ENCODE peak calls at places on chromosome 11, in seven cellular contexts. V is transverse colon, F is thyroid gland, C is HCT116, D is tibial nerve, U is heart left ventricle, M is IMR-90. W is an unnamed sample.

GRCh38 chr11:20397281-20397680 is 9.8 kb downstream of the PRMT3 start:
- DNase-seq in V (no peak), F (no peak), C (peak), D (no peak), U (no peak), M (peak), W (no peak)

GRCh38 chr11:94638278-94638901 is 71.2 kb downstream of the PIWIL4 start:
- DNase-seq in V (no peak), F (no peak), C (no peak), D (no peak), U (no peak), M (no peak), W (no peak)

GRCh38 chr11:106271126-106271525 is 193.7 kb downstream of the AASDHPPT start:
- DNase-seq in V (no peak), F (no peak), C (no peak), D (no peak), U (no peak), M (no peak), W (no peak)

GRCh38 chr11:10657308-10658271 is 36.0 kb downstream of the IRAG1 start:
- DNase-seq in V (no peak), F (no peak), C (no peak), D (no peak), U (peak), M (peak), W (no peak)

GRCh38 chr11:45517171-45517770 is 148.2 kb downstream of the CHST1 start:
- DNase-seq in V (no peak), F (no peak), C (no peak), D (no peak), U (no peak), M (no peak), W (no peak)

GRCh38 chr11:94717667-94718066 is 50.5 kb upstream of the AMOTL1 start:
- DNase-seq in V (no peak), F (no peak), C (no peak), D (no peak), U (no peak), M (no peak), W (no peak)

GRCh38 chr11:72336163-72336562 is 92.2 kb upstream of the PHOX2A start:
- DNase-seq in V (no peak), F (no peak), C (no peak), D (no peak), U (no peak), M (no peak), W (no peak)

GRCh38 chr11:91664521-91664920 is 560.1 kb upstream of the FAT3 start:
- DNase-seq in V (no peak), F (no peak), C (no peak), D (no peak), U (no peak), M (no peak), W (no peak)

GRCh38 chr11:127098684-127099083 is 98.1 kb upstream of the KIRREL3 start:
- DNase-seq in V (no peak), F (no peak), C (no peak), D (no peak), U (no peak), M (no peak), W (no peak)

GRCh38 chr11:30254307-30255298 is 23.8 kb downstream of the FSHB start:
- DNase-seq in V (no peak), F (no peak), C (no peak), D (no peak), U (no peak), M (no peak), W (no peak)

GRCh38 chr11:10930224-10930960 is 72.5 kb upstream of the ZBED5 start:
- DNase-seq in V (peak), F (peak), C (no peak), D (no peak), U (no peak), M (peak), W (no peak)

GRCh38 chr11:34468209-34468841 is 29.6 kb downstream of the CAT start:
- DNase-seq in V (peak), F (no peak), C (peak), D (no peak), U (no peak), M (peak), W (no peak)

GRCh38 chr11:12148882-12149281 is 38.5 kb downstream of the MICAL2 start:
- DNase-seq in V (peak), F (no peak), C (no peak), D (no peak), U (no peak), M (no peak), W (no peak)
- H3K27ac ChIP-seq in V (peak), F (no peak), C (no peak), D (no peak), U (no peak), M (no peak), W (no peak)

DNA sequence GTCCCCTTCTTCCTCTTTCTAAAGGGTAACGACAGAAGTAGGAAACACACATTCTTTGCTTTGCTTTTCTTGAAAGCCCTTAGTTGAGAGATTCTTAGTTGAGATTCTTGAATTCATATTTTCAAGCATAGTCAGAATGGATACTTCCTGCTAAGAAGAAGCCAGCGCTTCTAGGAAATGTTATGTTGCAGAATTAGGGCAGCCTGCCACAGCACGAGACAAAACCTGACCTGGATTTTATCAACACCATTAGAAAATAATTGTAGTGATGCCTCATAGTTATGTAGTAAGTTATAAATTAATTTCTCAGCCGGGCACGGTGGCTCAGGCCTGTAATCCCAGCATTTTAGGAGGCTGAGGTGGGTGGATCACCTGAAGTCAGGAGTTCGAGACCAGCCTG is 37.9 kb upstream of the NUP160 start:
- DNase-seq in V (no peak), F (no peak), C (no peak), D (no peak), U (no peak), M (peak), W (no peak)
- H3K4me3 ChIP-seq in V (no peak), F (no peak), C (no peak), D (no peak), U (no peak), M (no peak), W (no peak)

DNA sequence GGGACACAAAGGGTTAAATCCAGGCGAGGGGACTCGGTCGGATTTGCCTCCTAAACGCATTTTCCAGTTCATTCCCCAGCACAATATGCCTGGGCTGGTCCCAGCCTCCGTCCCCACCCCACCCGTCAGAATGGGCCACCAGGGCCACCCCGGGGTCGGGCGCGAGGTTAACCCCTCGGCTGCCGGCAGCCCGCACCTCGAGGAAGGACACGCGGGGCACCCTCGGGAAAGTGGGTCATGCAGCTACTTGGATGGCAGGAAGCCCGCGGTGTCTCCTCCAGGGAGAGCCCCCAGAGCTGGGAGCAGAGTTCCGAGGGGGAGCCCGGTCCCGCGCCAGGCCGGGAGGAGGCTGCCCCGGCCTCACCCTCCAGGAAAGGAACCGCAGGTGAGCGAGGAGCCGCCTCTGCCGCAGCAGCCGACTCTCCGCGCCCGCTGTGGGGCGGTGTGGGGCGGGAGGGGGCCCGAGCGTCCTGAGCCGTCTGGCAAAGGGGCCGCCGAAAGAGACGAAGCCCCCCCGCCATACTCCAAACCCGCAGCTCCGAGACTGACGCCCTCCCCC is 1.4 kb downstream of the NECTIN1 start:
- DNase-seq in V (peak), F (peak), C (no peak), D (no peak), U (peak), M (no peak), W (peak)
- TF ChIP-seq CTCF in V (no peak), F (no peak), C (no peak), D (peak), U (peak), M (peak), W (peak)

GRCh38 chr11:130832571-130833432 is 83.5 kb downstream of the SNX19 start:
- DNase-seq in V (no peak), F (no peak), C (no peak), D (no peak), U (no peak), M (peak), W (no peak)
- H3K27ac ChIP-seq in V (no peak), F (no peak), C (no peak), D (no peak), U (no peak), M (peak), W (no peak)

DNA sequence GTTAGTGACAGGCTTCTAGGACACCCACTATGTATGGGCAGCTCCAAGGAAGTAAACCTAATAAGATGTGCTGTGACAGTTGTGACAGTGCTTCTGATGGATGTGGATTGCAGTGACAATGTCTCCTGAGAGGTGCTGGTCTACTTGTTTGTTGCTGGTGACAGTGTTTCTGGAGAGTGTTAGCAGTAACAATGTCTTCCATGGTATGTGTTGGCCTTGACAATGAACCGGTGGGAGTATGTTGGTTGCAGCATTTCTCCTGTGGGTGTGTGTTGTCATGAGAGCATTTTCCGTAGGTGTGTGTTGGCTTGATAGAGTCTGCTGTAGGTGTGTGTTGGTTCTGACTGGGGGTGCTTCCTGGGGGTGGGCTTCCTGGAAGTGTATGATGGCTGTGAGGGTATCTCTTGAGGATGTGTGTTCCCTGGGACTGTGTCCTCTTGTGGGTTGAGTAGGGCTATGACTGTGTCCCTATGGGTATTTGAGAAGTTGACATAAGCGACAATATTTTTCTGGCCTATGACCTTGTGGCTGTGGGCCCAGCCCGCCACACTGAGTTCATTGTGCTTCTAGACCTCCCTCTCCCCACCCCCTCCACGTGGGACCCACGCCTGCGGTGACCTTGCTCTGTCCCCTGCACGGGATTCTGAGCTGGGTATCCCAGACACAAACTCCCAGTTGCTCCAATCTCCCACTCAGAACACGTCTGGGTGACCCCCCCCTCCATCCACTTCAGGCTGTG is 1.2 kb downstream of the DCHS1 start:
- DNase-seq in V (no peak), F (no peak), C (no peak), D (no peak), U (no peak), M (no peak), W (no peak)
- H3K4me3 ChIP-seq in V (no peak), F (no peak), C (no peak), D (no peak), U (no peak), M (peak), W (peak)

DNA sequence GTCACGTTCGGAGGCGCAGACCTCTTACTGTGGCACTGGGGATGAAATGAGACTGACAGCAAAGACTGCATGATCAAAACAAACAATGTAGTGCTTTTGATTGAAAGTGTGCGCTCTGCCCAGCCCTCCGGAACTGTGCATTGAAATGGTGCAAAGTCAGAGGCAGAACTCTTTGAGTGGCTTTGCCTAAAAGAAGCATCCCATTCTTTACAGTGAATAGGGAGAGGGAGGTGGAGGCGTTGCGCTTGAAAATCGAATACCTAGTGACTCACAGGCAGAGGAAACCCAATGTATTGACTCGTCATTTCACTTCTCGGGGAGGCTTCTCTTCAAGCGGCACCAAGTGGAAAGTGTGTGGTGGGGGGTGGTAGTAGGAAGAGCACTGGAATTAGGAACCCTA is 10.9 kb downstream of the RCN1 start:
- DNase-seq in V (no peak), F (no peak), C (no peak), D (no peak), U (no peak), M (no peak), W (no peak)
- TF ChIP-seq CTCF in V (no peak), F (no peak), C (no peak), D (no peak), U (no peak), M (no peak), W (no peak)

GRCh38 chr11:73969991-73970800 is 12.4 kb downstream of the UCP2 start:
- DNase-seq in V (no peak), F (no peak), C (no peak), D (no peak), U (no peak), M (no peak), W (peak)

GRCh38 chr11:73971175-73971719 is 11.4 kb downstream of the UCP2 start:
- DNase-seq in V (no peak), F (no peak), C (no peak), D (no peak), U (no peak), M (no peak), W (no peak)

GRCh38 chr11:73974611-73975478 is 7.8 kb downstream of the UCP2 start:
- DNase-seq in V (no peak), F (no peak), C (no peak), D (no peak), U (no peak), M (no peak), W (no peak)

GRCh38 chr11:73972620-73973449 is 9.8 kb downstream of the UCP2 start:
- DNase-seq in V (no peak), F (peak), C (no peak), D (no peak), U (no peak), M (no peak), W (no peak)

GRCh38 chr11:73972187-73972586 is 10.5 kb downstream of the UCP2 start:
- DNase-seq in V (no peak), F (no peak), C (no peak), D (no peak), U (no peak), M (no peak), W (no peak)
- H3K27ac ChIP-seq in V (no peak), F (no peak), C (no peak), D (peak), U (peak), M (no peak), W (no peak)

W was measured in lower lobe of right lung.